ENCODE peak calls at places on chromosome 17, in seven cellular contexts. M is PC-3, T is SK-N-SH, G is GM23248, L is HCT116, B is MM.1S, O is hepatocyte. Q is an unnamed sample.

GRCh38 chr17:54976316-54976715 is 7.8 kb downstream of the STXBP4 start:
- DNase-seq in M (no peak), T (no peak), G (no peak), L (no peak), B (no peak), O (no peak), Q (no peak)

GRCh38 chr17:74823176-74823495 is 36.5 kb downstream of the GRIN2C start:
- DNase-seq in M (no peak), T (no peak), G (no peak), L (no peak), B (no peak), O (no peak), Q (no peak)

GRCh38 chr17:17840751-17841591 is 4.2 kb upstream of the SREBF1 start:
- DNase-seq in M (peak), T (no peak), G (peak), L (no peak), B (no peak), O (no peak), Q (peak)

GRCh38 chr17:63698886-63699637 is 863 bp downstream of the LIMD2 start:
- DNase-seq in M (peak), T (no peak), G (peak), L (no peak), B (peak), O (peak), Q (peak)

GRCh38 chr17:82887255-82888164 is 47.7 kb upstream of the ZNF750 start:
- DNase-seq in M (no peak), T (no peak), G (no peak), L (no peak), B (no peak), O (no peak), Q (no peak)

GRCh38 chr17:13346996-13347762 is 254.6 kb downstream of the HS3ST3A1 start:
- DNase-seq in M (peak), T (no peak), G (peak), L (peak), B (no peak), O (peak), Q (no peak)

GRCh38 chr17:14459955-14460354 is 159.1 kb downstream of the HS3ST3B1 start:
- DNase-seq in M (no peak), T (no peak), G (no peak), L (no peak), B (no peak), O (no peak), Q (no peak)

GRCh38 chr17:35750526-35751395 is 2.3 kb downstream of the GAS2L2 start:
- DNase-seq in M (no peak), T (peak), G (no peak), L (no peak), B (no peak), O (no peak), Q (no peak)

GRCh38 chr17:6020376-6021010 is 49.7 kb upstream of the WSCD1 start:
- DNase-seq in M (no peak), T (no peak), G (no peak), L (no peak), B (no peak), O (no peak), Q (no peak)

GRCh38 chr17:44971776-44972483 is 3.8 kb upstream of the C1QL1 start:
- DNase-seq in M (no peak), T (no peak), G (peak), L (no peak), B (no peak), O (no peak), Q (no peak)

GRCh38 chr17:44970136-44970737 is 2.1 kb upstream of the C1QL1 start:
- DNase-seq in M (no peak), T (peak), G (peak), L (no peak), B (no peak), O (peak), Q (no peak)

GRCh38 chr17:44976198-44976597 is 8.1 kb upstream of the C1QL1 start:
- DNase-seq in M (no peak), T (no peak), G (no peak), L (no peak), B (no peak), O (no peak), Q (no peak)

GRCh38 chr17:44969144-44969780 is 1.2 kb upstream of the C1QL1 start:
- DNase-seq in M (no peak), T (peak), G (no peak), L (no peak), B (no peak), O (no peak), Q (no peak)

DNA sequence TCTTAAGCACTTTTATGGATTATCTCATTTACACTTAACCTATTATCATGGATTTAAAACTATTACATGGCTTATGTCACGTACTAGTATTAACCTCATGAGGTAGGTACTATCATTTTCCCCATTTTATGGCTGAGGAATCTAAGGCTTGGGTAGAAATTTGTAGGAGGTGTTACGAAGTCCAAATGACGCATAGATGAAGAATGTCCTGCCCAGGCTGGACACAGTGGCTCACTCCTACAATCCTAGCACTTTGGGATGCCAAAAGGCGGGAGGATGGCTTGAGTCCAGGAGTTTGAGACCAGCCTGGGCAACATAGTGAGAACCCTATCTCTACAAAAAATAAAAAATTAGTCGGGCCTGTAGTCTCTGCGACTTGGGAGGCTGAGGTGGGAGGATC is 4.8 kb upstream of the C1QL1 start:
- DNase-seq in M (peak), T (no peak), G (peak), L (no peak), B (no peak), O (no peak), Q (no peak)
- TF ChIP-seq EZH2phosphoT487 in M (no peak), T (no peak), G (no peak), L (no peak), B (no peak), O (no peak), Q (no peak)

DNA sequence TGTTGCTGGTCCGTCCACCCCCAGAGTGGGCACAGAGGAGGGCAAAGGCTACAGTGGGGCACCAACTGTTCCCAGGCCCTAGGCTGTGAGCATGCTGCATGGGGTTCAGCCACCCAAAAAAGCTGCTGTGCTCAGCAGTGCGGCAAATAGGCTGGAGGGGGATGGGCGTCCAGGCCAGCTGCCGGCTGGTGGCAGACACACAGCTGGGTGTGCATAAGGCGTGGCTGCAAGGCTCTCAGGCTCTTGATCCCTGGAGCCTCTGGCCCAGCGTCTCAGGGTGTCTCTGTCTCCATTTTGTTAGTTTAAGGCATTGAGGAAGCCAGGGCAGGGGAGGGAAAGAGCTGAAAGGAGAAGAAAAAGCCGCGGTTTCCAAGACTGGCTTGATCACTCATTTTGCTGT is 8.8 kb downstream of the RPL19 start:
- DNase-seq in M (no peak), T (no peak), G (no peak), L (no peak), B (peak), O (no peak), Q (peak)
- H3K4me3 ChIP-seq in M (no peak), T (no peak), G (no peak), L (no peak), B (no peak), O (no peak), Q (peak)

DNA sequence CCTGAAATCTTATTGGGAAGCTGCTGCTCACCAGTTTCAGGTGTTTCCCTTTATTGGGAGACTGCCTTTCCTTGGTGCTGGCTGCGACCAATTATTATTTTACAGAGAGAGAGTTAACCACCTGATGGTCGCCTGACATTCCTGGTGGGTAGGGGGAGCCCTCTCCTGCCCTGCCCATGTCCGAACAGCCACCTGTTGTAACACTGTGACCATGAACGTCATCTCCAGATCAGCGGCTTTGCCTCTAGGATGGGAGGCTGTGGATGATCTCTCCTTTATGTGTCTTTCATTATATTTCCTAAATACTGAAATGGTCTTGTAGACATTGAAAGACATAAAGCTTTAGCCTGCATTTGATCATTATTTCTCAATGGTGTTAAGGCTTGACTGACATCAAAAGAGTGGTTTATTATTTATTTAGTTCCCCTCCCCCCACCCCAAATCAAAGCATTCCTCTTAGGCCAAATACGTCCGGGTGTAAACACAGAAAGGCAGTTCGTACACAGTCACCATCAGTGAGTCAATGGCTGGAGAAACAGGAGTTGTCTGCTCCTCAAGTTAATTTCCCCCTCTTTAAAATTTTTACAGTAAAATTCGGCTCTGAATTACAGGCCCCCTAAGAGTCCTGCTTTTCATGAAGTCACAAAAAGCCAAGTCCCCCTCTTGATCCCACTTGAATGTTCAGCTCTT is 57.8 kb upstream of the CACNG5 start:
- DNase-seq in M (no peak), T (no peak), G (no peak), L (no peak), B (no peak), O (no peak), Q (no peak)
- TF ChIP-seq EZH2phosphoT487 in M (no peak), T (no peak), G (no peak), L (no peak), B (no peak), O (no peak), Q (no peak)

DNA sequence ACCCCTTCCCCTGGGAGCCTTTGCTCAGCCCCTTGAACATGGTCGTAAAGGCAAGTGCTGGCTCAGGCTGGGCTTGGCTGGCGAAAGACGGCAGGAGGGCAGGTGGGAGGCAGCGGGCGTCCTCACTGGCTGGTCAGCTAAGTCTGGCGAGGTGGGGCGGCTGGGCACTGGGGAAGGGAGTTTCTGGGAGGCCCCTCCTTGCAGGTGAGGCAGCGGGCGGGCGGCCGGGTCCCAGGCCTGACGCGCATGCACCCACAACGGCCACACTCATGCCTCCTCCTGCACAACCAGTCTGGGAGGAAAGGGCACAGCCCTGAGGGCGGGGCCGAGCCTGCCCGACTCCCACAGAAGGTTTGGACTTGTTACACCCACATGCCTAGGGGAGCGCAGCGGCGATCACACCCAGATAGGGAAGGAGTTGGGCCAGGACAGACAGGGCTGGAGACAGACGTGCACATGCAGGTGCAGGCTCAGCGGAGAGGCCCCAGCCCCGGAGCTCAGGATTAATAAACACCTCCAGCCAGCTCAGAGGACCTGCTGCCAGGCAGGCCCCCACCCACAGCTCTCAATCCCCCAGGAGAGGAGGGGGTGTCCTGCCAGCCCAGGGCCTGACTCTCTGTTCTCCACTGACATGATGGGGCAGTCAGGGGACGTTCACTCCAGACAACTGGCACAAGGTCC is at the start of gene EVPL:
- DNase-seq in M (peak), T (no peak), G (no peak), L (peak), B (no peak), O (peak), Q (no peak)
- H3K4me3 ChIP-seq in M (peak), T (no peak), G (no peak), L (peak), B (no peak), O (no peak), Q (no peak)

GRCh38 chr17:72004011-72004427 is 116.8 kb upstream of the SOX9 start:
- DNase-seq in M (peak), T (no peak), G (peak), L (no peak), B (no peak), O (no peak), Q (no peak)

GRCh38 chr17:72005332-72006163 is 115.3 kb upstream of the SOX9 start:
- DNase-seq in M (no peak), T (no peak), G (no peak), L (no peak), B (no peak), O (no peak), Q (no peak)

GRCh38 chr17:72008236-72008874 is 112.5 kb upstream of the SOX9 start:
- DNase-seq in M (peak), T (peak), G (no peak), L (no peak), B (no peak), O (no peak), Q (no peak)

GRCh38 chr17:72004476-72005331 is 116.1 kb upstream of the SOX9 start:
- DNase-seq in M (no peak), T (no peak), G (peak), L (no peak), B (no peak), O (no peak), Q (no peak)
- TF ChIP-seq EZH2phosphoT487 in M (no peak), T (no peak), G (no peak), L (no peak), B (no peak), O (no peak), Q (no peak)

GRCh38 chr17:50891577-50891989 is 25.4 kb upstream of the TOB1 start:
- DNase-seq in M (no peak), T (no peak), G (no peak), L (no peak), B (no peak), O (no peak), Q (no peak)
- H3K4me3 ChIP-seq in M (no peak), T (no peak), G (no peak), L (no peak), B (no peak), O (no peak), Q (no peak)

GRCh38 chr17:27776882-27777624 is 23.3 kb downstream of the NOS2 start:
- DNase-seq in M (peak), T (no peak), G (no peak), L (no peak), B (no peak), O (no peak), Q (no peak)
- TF ChIP-seq EZH2phosphoT487 in M (no peak), T (no peak), G (no peak), L (no peak), B (no peak), O (no peak), Q (no peak)

DNA sequence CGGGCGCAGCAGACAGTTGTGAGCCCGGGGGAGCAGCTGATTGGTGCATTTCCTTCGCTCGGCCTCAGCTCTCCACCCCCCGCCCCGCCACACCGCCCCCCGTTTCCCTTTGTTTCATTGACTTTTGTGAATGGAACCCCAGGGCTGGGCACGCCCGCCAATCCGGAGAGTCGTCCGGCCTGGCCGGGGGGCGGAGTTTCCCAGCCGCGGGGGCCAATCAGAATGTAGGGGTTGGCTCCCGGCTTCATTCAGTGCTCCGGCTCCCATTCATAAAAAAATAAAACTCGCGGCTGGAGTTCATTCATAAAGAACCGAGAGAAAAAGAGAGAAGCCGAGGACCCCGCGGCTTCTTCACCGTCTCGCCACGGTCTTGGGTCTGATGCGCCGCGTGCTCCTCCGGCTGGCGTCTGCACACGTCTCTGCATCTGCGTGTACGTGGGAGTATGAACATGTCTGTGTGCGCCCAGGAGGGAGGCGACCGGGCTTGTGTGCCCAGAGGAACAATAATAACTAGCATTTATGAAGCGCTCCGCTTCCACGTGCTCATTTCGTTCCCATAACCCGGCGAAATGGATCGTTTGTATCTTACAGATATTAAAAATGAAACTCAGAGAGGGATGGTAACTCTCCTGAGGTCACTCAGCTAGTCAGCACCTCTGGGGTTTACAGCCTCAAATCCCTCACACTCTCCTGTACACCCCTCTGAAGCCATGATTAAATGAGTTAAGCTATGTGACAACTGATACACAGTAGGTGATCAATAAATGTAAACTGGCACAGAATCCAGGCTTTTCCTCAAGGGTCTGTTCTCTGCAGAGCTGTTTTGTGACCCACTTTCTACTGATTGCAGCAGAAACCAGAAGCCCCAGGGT is at the start of gene ETV4:
- DNase-seq in M (peak), T (peak), G (peak), L (peak), B (peak), O (peak), Q (peak)
- H3K4me3 ChIP-seq in M (peak), T (peak), G (peak), L (peak), B (peak), O (peak), Q (peak)

GRCh38 chr17:67606471-67606870 is 111.3 kb upstream of the NOL11 start:
- DNase-seq in M (peak), T (peak), G (no peak), L (no peak), B (no peak), O (no peak), Q (no peak)
- TF ChIP-seq EZH2phosphoT487 in M (no peak), T (no peak), G (no peak), L (no peak), B (no peak), O (no peak), Q (no peak)

GRCh38 chr17:42673885-42674754 is 2.7 kb downstream of the PLEKHH3 start:
- DNase-seq in M (no peak), T (peak), G (peak), L (no peak), B (no peak), O (peak), Q (peak)
- H3K4me3 ChIP-seq in M (peak), T (peak), G (peak), L (peak), B (peak), O (no peak), Q (peak)